ENCODE peak calls at places on chromosomes 13 and 19, in nine cellular contexts. L, Q, U, J, V, K, P, S and Y are unnamed samples.

GRCh38 chr13:91326156-91326555 is 21.3 kb upstream of the MIR17HG start:
- DNase-seq in J (no peak), Q (no peak), P (no peak), S (no peak), K (no peak), V (no peak), U (no peak), L (no peak), Y (no peak)

GRCh38 chr13:101736551-101736950 is 284.1 kb downstream of the ITGBL1 start:
- DNase-seq in L (no peak), U (no peak), P (no peak), V (no peak), K (no peak), S (no peak), Q (no peak), J (no peak), Y (no peak)

GRCh38 chr13:27137759-27138158 is 33.9 kb downstream of the USP12 start:
- DNase-seq in V (no peak), K (peak; percentile 24), U (no peak), J (no peak), P (no peak), Q (no peak), S (no peak), L (no peak), Y (no peak)

GRCh38 chr13:33796095-33796494 is 21.9 kb upstream of the RFC3 start:
- DNase-seq in Q (no peak), S (no peak), P (no peak), U (no peak), J (no peak), K (no peak), V (no peak), L (no peak), Y (no peak)

GRCh38 chr19:35468637-35469036 is 20.6 kb downstream of the FFAR2 start:
- DNase-seq in S (peak; percentile 68), L (no peak), U (peak; percentile 50), P (peak; percentile 59), Q (peak; percentile 68), V (peak; percentile 74), J (peak; percentile 64), K (peak; percentile 39), Y (peak; percentile 70)

GRCh38 chr13:100382787-100383186 is 205.8 kb downstream of the GGACT start:
- DNase-seq in U (no peak), V (no peak), S (no peak), P (no peak), L (peak; percentile 63), Q (no peak), K (no peak), J (no peak), Y (no peak)

GRCh38 chr19:39038098-39038497 is 5.7 kb upstream of the FBXO27 start:
- DNase-seq in V (peak; percentile 68), L (peak; percentile 35), S (no peak), J (peak; percentile 65), K (no peak), U (no peak), Q (no peak), P (peak; percentile 87), Y (peak; percentile 58)

GRCh38 chr19:51060336-51060735 is 4.6 kb downstream of the KLK13 start:
- DNase-seq in U (no peak), S (no peak), K (no peak), L (no peak), Q (no peak), V (no peak), J (no peak), P (no peak), Y (peak; percentile 17)

GRCh38 chr19:48558018-48558684 is 6.2 kb downstream of the SULT2B1 start:
- DNase-seq in P (no peak), J (no peak), U (no peak), V (no peak), S (no peak), L (peak; percentile 66), Q (no peak), K (no peak), Y (peak; percentile 80)

GRCh38 chr19:51187395-51188226 is 37.3 kb upstream of the CD33 start:
- DNase-seq in S (no peak), U (no peak), K (no peak), J (no peak), V (no peak), Q (no peak), P (no peak), L (no peak), Y (no peak)

GRCh38 chr13:27005556-27005955 is 166.1 kb downstream of the USP12 start:
- DNase-seq in L (peak; percentile 39), J (no peak), S (no peak), Q (no peak), P (peak; percentile 23), U (no peak), K (no peak), V (no peak), Y (no peak)

GRCh38 chr13:106287351-106287750 is 248.1 kb downstream of the EFNB2 start:
- DNase-seq in P (no peak), L (no peak), Q (no peak), U (no peak), V (no peak), S (no peak), K (no peak), J (no peak), Y (no peak)

GRCh38 chr13:44273216-44273615 is 100.4 kb upstream of the SERP2 start:
- DNase-seq in J (no peak), Q (no peak), U (no peak), K (no peak), V (no peak), L (no peak), S (no peak), P (no peak), Y (no peak)
- H3K4me1 ChIP-seq in J (peaks cover 37% of the 10 kb centered on the region), Q (peaks cover 31% of the 10 kb centered on the region), U (peaks cover 36% of the 10 kb centered on the region), K (peaks cover 53% of the 10 kb centered on the region), V (peaks cover 36% of the 10 kb centered on the region), L (peaks cover 28% of the 10 kb centered on the region), S (peaks cover 21% of the 10 kb centered on the region), P (no peaks in the 10 kb centered on the region), Y (peaks cover 43% of the 10 kb centered on the region)

GRCh38 chr19:46298477-46299003 is 1.7 kb downstream of the HIF3A start:
- DNase-seq in K (no peak), P (no peak), S (no peak), L (no peak), V (no peak), J (no peak), Q (no peak), U (no peak), Y (no peak)
- H3K4me3 ChIP-seq in K (peak overlapping the region; percentile 83), P (no peak overlapping the region), S (no peak overlapping the region), L (no peak overlapping the region), V (peak overlapping the region; percentile 62), J (peak overlapping the region; percentile 67), Q (no peak overlapping the region), U (peak overlapping the region; percentile 72), Y (peak overlapping the region; percentile 51)

GRCh38 chr13:24085662-24086061 is 74.9 kb upstream of the SPATA13 start:
- DNase-seq in K (no peak), J (no peak), P (no peak), U (no peak), V (no peak), Q (no peak), S (no peak), L (no peak), Y (peak; percentile 48)

GRCh38 chr13:24086642-24087041 is 73.9 kb upstream of the SPATA13 start:
- DNase-seq in U (no peak), J (peak; percentile 32), Q (no peak), L (no peak), P (no peak), S (no peak), K (no peak), V (no peak), Y (no peak)

GRCh38 chr13:24092108-24092507 is 68.4 kb upstream of the SPATA13 start:
- DNase-seq in V (no peak), Q (no peak), U (no peak), J (no peak), S (no peak), K (no peak), L (no peak), P (no peak), Y (no peak)

GRCh38 chr13:24083722-24084421 is 76.6 kb upstream of the SPATA13 start:
- DNase-seq in Q (no peak), U (no peak), L (no peak), S (no peak), K (no peak), V (no peak), J (no peak), P (peak; percentile 74), Y (no peak)

DNA sequence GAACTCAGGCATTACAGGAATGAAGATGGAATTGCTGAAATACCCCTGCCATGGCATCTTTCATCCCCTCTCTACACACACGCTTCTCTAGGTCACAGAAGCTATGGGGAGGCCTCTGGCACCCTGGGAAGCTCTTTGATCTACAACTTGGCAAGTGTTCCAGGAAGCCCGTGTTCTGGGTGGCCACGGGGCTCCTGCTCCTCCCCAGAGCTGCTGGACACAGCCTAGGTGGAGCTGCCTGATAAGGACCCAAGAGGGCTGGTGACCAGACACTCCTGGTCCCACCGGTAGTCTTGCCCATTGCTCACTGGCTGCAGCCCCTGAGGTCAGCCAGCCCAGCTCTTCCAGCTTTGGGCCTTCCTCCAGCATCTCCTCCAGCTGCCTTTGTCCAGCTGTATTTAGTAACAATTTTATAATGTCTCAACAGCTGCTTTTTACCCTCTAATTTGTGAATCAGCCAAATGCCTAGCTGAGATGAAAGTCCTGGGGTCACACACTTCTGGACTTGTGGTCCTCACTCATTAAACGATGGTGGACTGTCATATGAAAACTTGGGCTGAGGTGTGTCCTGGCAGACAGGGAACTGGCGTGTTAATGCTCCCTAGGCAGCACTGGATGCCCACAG is 72.8 kb upstream of the SPATA13 start:
- DNase-seq in V (no peak), L (no peak), S (no peak), U (no peak), J (peak; percentile 42), K (no peak), P (no peak), Q (no peak), Y (peak; percentile 87)
- H3K4me1 ChIP-seq in V (peaks cover 25% of the 10 kb centered on the region), L (no peaks in the 10 kb centered on the region), S (no peaks in the 10 kb centered on the region), U (peaks cover 18% of the 10 kb centered on the region), J (peaks cover 27% of the 10 kb centered on the region), K (peaks cover 36% of the 10 kb centered on the region), P (peaks cover 70% of the 10 kb centered on the region), Q (no peaks in the 10 kb centered on the region), Y (peaks cover 35% of the 10 kb centered on the region)

GRCh38 chr19:511101-511841 is 4.0 kb downstream of the TPGS1 start:
- DNase-seq in V (peak; percentile 72), K (no peak), Q (peak; percentile 86), P (peak; percentile 75), S (peak; percentile 96), L (peak; percentile 79), J (no peak), U (peak; percentile 77), Y (peak; percentile 37)

GRCh38 chr19:513368-514165 is 6.3 kb downstream of the TPGS1 start:
- DNase-seq in J (no peak), Q (no peak), K (no peak), V (no peak), P (no peak), S (no peak), L (no peak), U (no peak), Y (no peak)

GRCh38 chr19:508204-509150 is 1.2 kb downstream of the TPGS1 start:
- DNase-seq in L (no peak), P (no peak), Q (no peak), U (no peak), S (no peak), K (no peak), J (no peak), V (no peak), Y (no peak)

GRCh38 chr19:512548-513365 is 5.5 kb downstream of the TPGS1 start:
- DNase-seq in P (no peak), S (no peak), L (no peak), J (peak; percentile 43), U (no peak), V (peak; percentile 86), K (no peak), Q (no peak), Y (no peak)

GRCh38 chr19:510606-511100 is 3.4 kb downstream of the TPGS1 start:
- DNase-seq in Q (peak; percentile 93), J (peak; percentile 92), L (peak; percentile 75), K (peak; percentile 71), S (peak; percentile 93), P (peak; percentile 94), V (peak; percentile 91), U (peak; percentile 71), Y (peak; percentile 77)
- H3K4me3 ChIP-seq in Q (peak overlapping the region; percentile 68), J (no peak overlapping the region), L (no peak overlapping the region), K (peak overlapping the region; percentile 38), S (peak overlapping the region; percentile 72), P (peak overlapping the region; percentile 25), V (peak overlapping the region; percentile 32), U (no peak overlapping the region), Y (peak overlapping the region; percentile 19)